ENCODE peak calls at places on chromosomes 3 and 15, in nine cellular contexts. B, N, Z, X, F, Y, D, V and U are unnamed samples.

GRCh38 chr3:93969443-93969842 is 4.3 kb downstream of the PROS1 start:
- DNase-seq in B (no peak), N (no peak), Z (no peak), X (no peak), F (peak; percentile 68), Y (peak; percentile 48), D (no peak), V (peak; percentile 60), U (no peak)

GRCh38 chr3:58151637-58152036 is 59.1 kb downstream of the DNASE1L3 start:
- DNase-seq in B (peak; percentile 70), N (no peak), Z (no peak), X (no peak), F (no peak), Y (no peak), D (no peak), V (no peak), U (no peak)

GRCh38 chr3:139797724-139798343 is 120.1 kb upstream of the NMNAT3 start:
- DNase-seq in B (no peak), N (peak; percentile 15), Z (peak; percentile 75), X (no peak), F (peak; percentile 59), Y (peak; percentile 24), D (no peak), V (peak; percentile 43), U (no peak)

GRCh38 chr3:191324936-191325335 is 4.3 kb upstream of the CCDC50 start:
- DNase-seq in B (no peak), N (no peak), Z (no peak), X (no peak), F (peak; percentile 38), Y (no peak), D (no peak), V (no peak), U (no peak)

GRCh38 chr3:124993462-124993861 is 58.9 kb upstream of the MUC13 start:
- DNase-seq in B (no peak), N (no peak), Z (no peak), X (no peak), F (no peak), Y (no peak), D (no peak), V (peak; percentile 63), U (no peak)

GRCh38 chr15:62925875-62926274 is 116.7 kb upstream of the TPM1 start:
- DNase-seq in B (no peak), N (no peak), Z (no peak), X (no peak), F (no peak), Y (no peak), D (no peak), V (no peak), U (no peak)

GRCh38 chr15:65033659-65034269 is 4.3 kb upstream of the MTFMT start:
- DNase-seq in B (no peak), N (no peak), Z (peak; percentile 75), X (no peak), F (peak; percentile 63), Y (peak; percentile 27), D (peak; percentile 31), V (peak; percentile 63), U (no peak)

GRCh38 chr3:172846103-172846561 is 95.6 kb downstream of the ECT2 start:
- DNase-seq in B (no peak), N (no peak), Z (no peak), X (no peak), F (no peak), Y (no peak), D (no peak), V (peak; percentile 8), U (no peak)

GRCh38 chr3:16768956-16769355 is 115.8 kb upstream of the PLCL2 start:
- DNase-seq in B (no peak), N (no peak), Z (no peak), X (no peak), F (no peak), Y (no peak), D (no peak), V (peak; percentile 63), U (no peak)

GRCh38 chr15:80007532-80007931 is 36.5 kb upstream of the BCL2A1 start:
- DNase-seq in B (no peak), N (no peak), Z (no peak), X (no peak), F (no peak), Y (no peak), D (no peak), V (no peak), U (no peak)

GRCh38 chr3:71559578-71560162 is 23.9 kb downstream of the FOXP1 start:
- DNase-seq in B (no peak), N (no peak), Z (no peak), X (no peak), F (no peak), Y (no peak), D (no peak), V (no peak), U (no peak)

GRCh38 chr3:100354850-100355249 is 20.3 kb downstream of the NIT2 start:
- DNase-seq in B (no peak), N (no peak), Z (no peak), X (no peak), F (no peak), Y (no peak), D (no peak), V (peak; percentile 16), U (no peak)

GRCh38 chr3:103319912-103320311 is 885.1 kb downstream of the ZPLD1 start:
- DNase-seq in B (no peak), N (no peak), Z (no peak), X (no peak), F (no peak), Y (no peak), D (no peak), V (no peak), U (no peak)

GRCh38 chr15:55695432-55695831 is 47.5 kb downstream of the PRTG start:
- DNase-seq in B (no peak), N (no peak), Z (no peak), X (no peak), F (no peak), Y (no peak), D (no peak), V (no peak), U (no peak)

GRCh38 chr3:135169651-135170050 is 374.6 kb downstream of the EPHB1 start:
- DNase-seq in B (no peak), N (no peak), Z (no peak), X (no peak), F (no peak), Y (no peak), D (no peak), V (no peak), U (no peak)

DNA sequence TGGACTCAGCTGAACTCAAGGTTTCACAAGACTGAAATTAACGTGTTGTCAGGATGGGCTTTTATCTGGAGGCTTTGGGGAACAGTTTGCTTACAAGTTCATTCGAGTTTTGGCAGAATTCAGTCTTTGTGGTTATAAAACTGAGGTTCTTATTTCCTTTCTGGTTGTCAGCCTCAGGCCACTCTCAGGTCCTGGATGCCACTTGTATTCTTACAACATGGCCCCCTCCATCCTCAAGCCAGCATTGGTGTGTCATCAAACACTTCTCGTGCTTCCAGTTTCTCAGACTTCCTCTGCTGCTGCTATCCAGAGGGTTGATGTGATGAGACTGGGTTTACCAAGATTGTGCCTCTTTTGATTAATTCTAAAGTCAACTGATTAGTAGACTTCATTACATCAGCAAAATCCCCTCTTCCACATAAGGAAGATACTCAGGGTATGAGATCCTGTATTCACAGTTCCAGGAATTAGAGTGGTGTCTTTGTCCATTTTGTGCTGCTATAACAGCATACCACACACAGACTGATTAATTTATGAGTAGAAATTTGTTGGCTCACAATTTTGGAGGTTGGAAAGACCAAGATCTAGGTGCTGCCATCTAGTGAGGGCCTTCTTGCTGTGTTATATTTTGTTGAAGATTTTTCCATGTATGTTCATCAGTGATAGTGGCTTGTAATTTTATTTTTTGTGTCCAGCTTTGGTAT is 10.9 kb downstream of the LRCH3 start:
- DNase-seq in B (no peak), N (peak; percentile 15), Z (no peak), X (peak; percentile 53), F (peak; percentile 61), Y (peak; percentile 60), D (no peak), V (peak; percentile 48), U (no peak)
- TF ChIP-seq CTCF in B (peak; percentile 15), N (peak; percentile 24), Z (no peak), X (peak; percentile 80), F (peak; percentile 52), Y (peak; percentile 58), D (no peak), V (peak; percentile 51), U (no peak)

GRCh38 chr3:14216257-14217048 is 37.8 kb downstream of the LSM3 start:
- DNase-seq in B (peak; percentile 33), N (no peak), Z (no peak), X (no peak), F (no peak), Y (no peak), D (no peak), V (peak; percentile 86), U (peak; percentile 68)
- TF ChIP-seq CTCF in B (no peak), N (no peak), Z (no peak), X (no peak), F (peak; percentile 7), Y (no peak), D (no peak), V (peak; percentile 63), U (peak; percentile 32)

GRCh38 chr3:141192345-141192744 is 39.3 kb upstream of the PXYLP1 start:
- DNase-seq in B (peak; percentile 96), N (peak; percentile 97), Z (peak; percentile 96), X (peak; percentile 91), F (peak; percentile 94), Y (peak; percentile 87), D (peak; percentile 98), V (peak; percentile 95), U (peak; percentile 99)
- TF ChIP-seq CTCF in B (peak; percentile 98), N (peak; percentile 100), Z (peak; percentile 100), X (peak; percentile 96), F (peak; percentile 99), Y (peak; percentile 98), D (peak; percentile 94), V (peak; percentile 100), U (peak; percentile 99)

DNA sequence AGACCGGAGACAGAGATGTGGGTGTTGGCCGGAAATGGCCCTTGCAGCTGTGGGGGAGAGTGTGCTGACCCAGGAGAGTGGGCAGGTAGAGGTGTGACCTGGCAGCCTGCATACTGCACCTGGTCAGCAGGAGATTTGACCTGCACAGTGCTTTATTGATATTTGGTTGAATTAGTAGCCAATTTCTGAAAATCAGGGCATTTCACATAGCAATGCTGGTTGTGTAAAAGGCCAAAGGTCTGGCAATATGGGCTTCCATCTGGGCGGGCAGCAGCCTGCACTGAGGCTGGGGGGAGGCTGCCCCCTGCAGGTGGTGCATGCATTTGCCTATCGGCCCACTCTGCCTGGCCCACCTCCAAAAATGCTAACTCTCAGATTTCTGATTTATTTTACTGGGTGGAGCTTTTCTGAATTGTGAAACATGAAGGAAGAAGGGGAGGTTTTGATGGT is 9.4 kb upstream of the MGLL start:
- DNase-seq in B (peak; percentile 84), N (peak; percentile 56), Z (no peak), X (no peak), F (no peak), Y (no peak), D (peak; percentile 74), V (peak; percentile 49), U (no peak)
- TF ChIP-seq CTCF in B (peak; percentile 97), N (peak; percentile 65), Z (peak; percentile 51), X (peak; percentile 54), F (no peak), Y (peak; percentile 31), D (peak; percentile 71), V (peak; percentile 47), U (peak; percentile 52)